ENCODE peak calls at places on chromosome 22, in six cellular contexts. L, Y, A, Q, G and H are unnamed samples.

GRCh38 chr22:33789690-33790253 is 130.5 kb downstream of the LARGE1 start:
- DNase-seq in L (no peak), Y (no peak), A (no peak), Q (no peak), G (no peak), H (no peak)

GRCh38 chr22:23908561-23909205 is 14.5 kb downstream of the MIF start:
- DNase-seq in L (no peak), Y (no peak), A (no peak), Q (no peak), G (no peak), H (no peak)

GRCh38 chr22:31935961-31936635 is 8.2 kb upstream of the YWHAH start:
- DNase-seq in L (no peak), Y (no peak), A (no peak), Q (no peak), G (no peak), H (no peak)

GRCh38 chr22:37021710-37022482 is 2.4 kb downstream of the MPST start:
- DNase-seq in L (peak; percentile 62), Y (peak; percentile 40), A (no peak), Q (no peak), G (no peak), H (peak; percentile 34)

GRCh38 chr22:35708453-35708852 is 9.2 kb upstream of the APOL5 start:
- DNase-seq in L (no peak), Y (no peak), A (no peak), Q (no peak), G (no peak), H (no peak)

GRCh38 chr22:30210235-30210831 is 36.2 kb downstream of the LIF start:
- DNase-seq in L (peak; percentile 74), Y (no peak), A (no peak), Q (peak; percentile 98), G (no peak), H (peak; percentile 88)

GRCh38 chr22:43129426-43130425 is 13.5 kb downstream of the MCAT start:
- DNase-seq in L (no peak), Y (no peak), A (no peak), Q (no peak), G (no peak), H (peak; percentile 63)

GRCh38 chr22:40024201-40025061 is 29.7 kb downstream of the FAM83F start:
- DNase-seq in L (peak; percentile 87), Y (peak; percentile 32), A (no peak), Q (peak; percentile 35), G (peak; percentile 69), H (peak; percentile 53)

GRCh38 chr22:32951081-32951806 is 106.9 kb downstream of the SYN3 start:
- DNase-seq in L (no peak), Y (no peak), A (no peak), Q (no peak), G (no peak), H (peak; percentile 47)

GRCh38 chr22:17201285-17201945 is 17.8 kb downstream of the ADA2 start:
- DNase-seq in L (peak; percentile 35), Y (no peak), A (no peak), Q (no peak), G (no peak), H (no peak)

GRCh38 chr22:46742576-46743221 is 4.6 kb upstream of the CERK start:
- DNase-seq in L (peak; percentile 67), Y (no peak), A (no peak), Q (no peak), G (no peak), H (no peak)
- H3K4me1 ChIP-seq in L (peaks cover 53% of the 10 kb centered on the region), Y (peaks cover 15% of the 10 kb centered on the region), A (peaks cover 19% of the 10 kb centered on the region), Q (peaks cover 12% of the 10 kb centered on the region), G (no peaks in the 10 kb centered on the region), H (peaks cover 5% of the 10 kb centered on the region)

DNA sequence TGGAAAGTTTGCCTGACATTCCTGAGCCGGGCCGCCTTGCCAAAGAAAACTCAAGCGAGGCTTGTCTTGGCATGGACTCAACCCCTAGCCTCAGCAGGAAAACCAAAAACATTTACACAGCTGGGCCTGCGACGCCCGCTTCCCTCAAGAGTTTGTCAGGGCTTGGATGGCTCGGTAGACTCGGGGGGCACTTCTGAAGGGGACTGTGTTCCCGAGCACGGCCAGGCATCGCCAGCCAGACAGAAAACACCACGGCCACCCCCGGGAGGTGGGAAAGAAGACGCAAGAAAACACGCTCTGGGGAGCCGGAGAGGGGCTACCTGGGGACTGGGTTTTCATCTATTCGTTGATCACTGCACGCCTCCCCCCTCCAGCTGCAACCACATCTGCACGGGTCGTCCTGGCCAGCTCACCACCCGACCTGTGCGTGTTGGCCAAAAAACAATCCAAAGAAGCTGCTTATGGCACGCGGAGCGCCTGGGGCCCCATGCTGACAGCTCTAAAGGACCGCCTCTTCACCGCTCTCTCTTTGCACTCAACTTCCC is 380.7 kb downstream of the MN1 start:
- DNase-seq in L (peak; percentile 60), Y (no peak), A (peak; percentile 66), Q (peak; percentile 82), G (peak; percentile 65), H (peak; percentile 96)
- H3K4me3 ChIP-seq in L (no peak overlapping the region), Y (no peak overlapping the region), A (peak overlapping the region; percentile 55), Q (no peak overlapping the region), G (no peak overlapping the region), H (peak overlapping the region; percentile 35)

DNA sequence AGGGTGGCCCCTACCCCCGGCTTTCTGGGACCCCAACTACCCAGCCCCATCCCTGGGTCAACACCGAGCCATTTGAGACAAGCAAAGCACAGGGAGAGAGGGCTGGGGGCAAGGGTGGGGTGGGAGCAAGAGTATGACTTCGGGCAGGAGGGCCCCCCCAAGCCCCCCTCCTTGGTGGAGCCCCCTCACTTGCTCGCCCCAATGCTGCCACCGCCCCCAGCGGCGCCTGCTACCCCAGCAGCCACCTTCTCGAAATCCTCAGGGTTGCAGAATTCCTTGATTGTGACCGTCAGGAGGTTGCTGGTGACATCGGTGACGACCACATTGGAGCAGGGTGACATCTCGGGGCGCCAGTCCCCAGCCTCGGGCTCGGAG is 6.0 kb downstream of the CBX6 start:
- DNase-seq in L (no peak), Y (no peak), A (no peak), Q (no peak), G (no peak), H (no peak)
- H3K4me1 ChIP-seq in L (peaks cover 10% of the 10 kb centered on the region), Y (peaks cover 24% of the 10 kb centered on the region), A (peaks cover 79% of the 10 kb centered on the region), Q (peaks cover 17% of the 10 kb centered on the region), G (peaks cover 8% of the 10 kb centered on the region), H (peaks cover 6% of the 10 kb centered on the region)

GRCh38 chr22:19130959-19131684 is at the start of gene TSSK2:
- DNase-seq in L (no peak), Y (no peak), A (no peak), Q (no peak), G (no peak), H (no peak)
- H3K4me3 ChIP-seq in L (no peak within 1 kb of the TSS), Y (no peak within 1 kb of the TSS), A (no peak within 1 kb of the TSS), Q (no peak within 1 kb of the TSS), G (no peak within 1 kb of the TSS), H (no peak within 1 kb of the TSS)

DNA sequence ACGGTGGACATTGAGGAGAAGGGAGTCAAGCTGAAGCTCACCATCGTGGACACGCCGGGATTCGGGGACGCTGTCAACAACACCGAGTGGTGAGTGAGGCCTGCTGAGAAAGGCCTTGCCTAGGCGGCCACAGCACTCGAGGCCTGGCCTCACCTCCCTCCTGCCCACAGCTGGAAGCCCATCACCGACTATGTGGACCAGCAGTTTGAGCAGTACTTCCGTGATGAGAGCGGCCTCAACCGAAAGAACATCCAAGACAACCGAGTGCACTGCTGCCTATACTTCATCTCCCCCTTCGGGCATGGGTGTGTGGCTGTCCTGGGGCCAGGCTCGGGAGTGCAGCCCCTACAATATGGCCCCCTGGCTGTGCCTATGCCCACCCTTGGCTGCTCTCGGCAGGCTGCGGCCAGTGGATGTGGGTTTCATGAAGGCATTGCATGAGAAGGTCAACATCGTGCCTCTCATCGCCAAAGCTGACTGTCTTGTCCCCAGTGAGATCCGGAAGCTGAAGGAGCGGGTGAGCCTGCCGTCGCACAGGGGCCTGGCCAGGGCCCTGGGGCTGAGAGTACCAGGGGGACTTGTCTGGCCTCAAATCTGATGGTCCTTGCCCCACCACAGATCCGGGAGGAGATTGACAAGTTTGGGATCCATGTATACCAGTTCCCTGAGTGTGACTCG is 3.0 kb upstream of the GP1BB start:
- DNase-seq in L (no peak), Y (no peak), A (no peak), Q (no peak), G (no peak), H (no peak)
- H3K4me1 ChIP-seq in L (peaks cover 24% of the 10 kb centered on the region), Y (peaks cover 26% of the 10 kb centered on the region), A (peaks cover 26% of the 10 kb centered on the region), Q (peaks cover 10% of the 10 kb centered on the region), G (no peaks in the 10 kb centered on the region), H (peaks cover 3% of the 10 kb centered on the region)

DNA sequence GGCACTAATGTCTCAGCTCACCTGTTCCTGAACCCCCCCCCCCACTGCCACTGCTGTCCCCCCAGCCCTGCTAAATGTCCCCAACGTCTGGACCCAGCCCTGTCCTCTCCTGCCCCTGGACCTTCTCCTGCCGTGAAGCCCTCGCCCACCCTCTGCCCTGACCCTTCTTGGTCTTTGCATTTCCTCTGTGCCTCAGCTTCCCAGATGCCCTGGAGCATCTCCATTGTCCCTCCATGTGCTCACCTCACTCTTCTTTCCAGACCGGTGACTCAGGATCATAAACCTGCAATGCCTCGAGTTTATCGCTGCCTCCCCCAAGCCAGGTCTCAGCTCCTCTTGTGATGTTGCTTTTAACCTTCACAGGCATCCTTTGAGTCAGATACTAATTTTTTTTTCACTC is 416.4 kb downstream of the BRD1 start:
- DNase-seq in L (no peak), Y (no peak), A (no peak), Q (no peak), G (no peak), H (no peak)
- H3K4me3 ChIP-seq in L (no peak overlapping the region), Y (no peak overlapping the region), A (no peak overlapping the region), Q (no peak overlapping the region), G (no peak overlapping the region), H (no peak overlapping the region)

DNA sequence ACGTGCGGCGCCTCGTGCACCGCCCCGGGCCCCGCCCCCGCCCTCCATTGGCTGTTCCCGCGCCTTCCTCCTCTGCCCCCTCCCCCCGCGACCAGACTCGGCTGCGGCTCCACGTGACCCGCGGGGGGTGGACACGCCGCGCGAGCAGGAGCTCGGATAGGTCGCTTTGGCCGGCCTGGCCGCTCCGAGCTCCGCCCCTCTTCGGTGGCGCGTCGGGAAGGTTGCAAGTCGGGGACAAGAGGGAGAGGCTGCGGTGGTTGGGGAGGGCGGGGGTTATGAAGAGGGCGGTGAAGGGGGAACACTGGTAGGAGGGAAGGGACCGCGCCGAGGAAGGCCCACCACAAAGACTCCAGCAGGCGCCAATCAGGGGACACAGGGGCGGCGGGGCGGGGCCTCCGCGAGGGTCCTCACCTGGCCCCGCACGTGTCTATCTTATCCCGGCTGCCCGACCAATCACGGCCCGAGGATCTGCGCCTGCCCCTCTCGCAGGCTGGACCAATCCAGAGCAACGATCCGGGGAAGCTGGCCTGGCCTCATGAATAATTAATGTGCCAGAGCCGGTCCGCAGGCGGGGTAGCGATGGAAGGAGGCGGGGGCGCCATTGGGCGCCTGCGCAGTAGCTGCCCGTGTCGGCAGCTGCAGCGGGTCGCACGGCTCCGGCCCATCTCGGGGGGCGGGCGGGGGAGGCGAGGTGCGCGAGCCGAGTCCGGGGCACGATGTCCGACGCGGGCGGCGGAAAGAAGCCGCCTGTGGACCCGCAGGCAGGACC is at the start of gene TEF:
- DNase-seq in L (peak; percentile 99), Y (peak; percentile 98), A (peak; percentile 97), Q (peak; percentile 98), G (peak; percentile 98), H (peak; percentile 98)
- H3K4me1 ChIP-seq in L (peaks cover 14% of the 10 kb centered on the region), Y (peaks cover 15% of the 10 kb centered on the region), A (peaks cover 18% of the 10 kb centered on the region), Q (peaks cover 24% of the 10 kb centered on the region), G (no peaks in the 10 kb centered on the region), H (no peaks in the 10 kb centered on the region)